ENCODE peak calls at places on chromosomes 7 and 10, in eight cellular contexts. R is stimulated activated CD4-positive, alpha-beta T cell treated with anti-CD3 and anti-CD28 coated beads, Interleukin-1b, Interleukin-23, amount 100 ng/mL, for 48 hours; S is T-helper 17 cell; V is iris pigment epithelial cell; I is GDM1; X is AML-193; P is keratinocyte; J is naive thymus-derived CD4-positive, alpha-beta T cell. G is an unnamed sample.

GRCh38 chr7:77837275-77837674 is 38.7 kb downstream of the PHTF2 start:
- DNase-seq in S (no peak), X (no peak), I (no peak), J (no peak), R (no peak), V (no peak), P (no peak), G (no peak)

GRCh38 chr7:152847491-152847890 is 87.9 kb downstream of the ACTR3B start:
- DNase-seq in S (no peak), V (peak), P (no peak), J (no peak), X (no peak), I (no peak), R (no peak), G (no peak)

GRCh38 chr10:75653761-75654160 is 222.3 kb downstream of the LRMDA start:
- DNase-seq in J (no peak), P (no peak), R (no peak), X (no peak), S (no peak), I (no peak), V (no peak), G (no peak)

GRCh38 chr10:28354552-28354951 is 51.7 kb upstream of the MPP7 start:
- DNase-seq in J (no peak), R (no peak), P (no peak), V (no peak), X (no peak), I (no peak), S (no peak), G (no peak)

GRCh38 chr10:25934673-25935139 is 677 bp downstream of the MYO3A start:
- DNase-seq in P (no peak), S (no peak), J (peak), R (peak), V (no peak), I (no peak), X (no peak), G (no peak)

GRCh38 chr10:30510184-30510931 is 76.4 kb downstream of the MAP3K8 start:
- DNase-seq in X (no peak), I (no peak), R (peak), S (no peak), J (no peak), P (no peak), V (peak), G (peak)

GRCh38 chr10:44051091-44051490 is 333.8 kb downstream of the CXCL12 start:
- DNase-seq in R (no peak), P (no peak), I (no peak), V (no peak), J (no peak), X (no peak), S (no peak), G (no peak)

GRCh38 chr10:109427421-109427820 is 495.9 kb downstream of the XPNPEP1 start:
- DNase-seq in S (no peak), X (no peak), V (peak), I (no peak), J (no peak), R (no peak), P (no peak), G (no peak)

GRCh38 chr10:97494863-97495506 is 3.2 kb downstream of the MMS19 start:
- DNase-seq in V (peak), R (no peak), X (no peak), I (no peak), J (peak), S (no peak), P (no peak), G (no peak)

GRCh38 chr10:8873310-8873709 is 818.8 kb downstream of the GATA3 start:
- DNase-seq in S (no peak), X (no peak), P (no peak), I (no peak), V (peak), J (no peak), R (no peak), G (no peak)

GRCh38 chr7:87474533-87475358 is 734 bp downstream of the ABCB4 start:
- DNase-seq in P (no peak), V (peak), R (no peak), I (peak), X (no peak), S (no peak), J (no peak), G (no peak)

GRCh38 chr10:35876248-35876647 is 234.2 kb upstream of the FZD8 start:
- DNase-seq in R (no peak), X (no peak), P (no peak), S (no peak), J (no peak), V (peak), I (no peak), G (peak)

GRCh38 chr10:103610083-103610472 is 116.6 kb downstream of the NEURL1 start:
- DNase-seq in S (no peak), J (no peak), P (no peak), R (no peak), V (no peak), I (no peak), X (no peak), G (no peak)

GRCh38 chr7:117800841-117801240 is 72.4 kb downstream of the CTTNBP2 start:
- DNase-seq in V (no peak), X (no peak), I (no peak), R (no peak), J (no peak), P (no peak), S (no peak), G (no peak)

GRCh38 chr10:58107506-58107905 is 160.2 kb downstream of the IPMK start:
- DNase-seq in V (peak), S (no peak), I (no peak), P (no peak), J (no peak), X (no peak), R (no peak), G (peak)

GRCh38 chr7:155807013-155807804 is 5.1 kb downstream of the SHH start:
- DNase-seq in I (no peak), S (no peak), V (no peak), X (no peak), J (no peak), P (no peak), R (no peak), G (no peak)

GRCh38 chr7:137652721-137653120 is 194.1 kb downstream of the DGKI start:
- DNase-seq in R (no peak), S (no peak), V (peak), X (no peak), J (no peak), I (no peak), P (no peak), G (no peak)

GRCh38 chr10:101067356-101068083 is 5.7 kb downstream of the KAZALD1 start:
- DNase-seq in I (peak), S (peak), P (no peak), V (peak), X (peak), J (peak), R (peak), G (peak)

GRCh38 chr7:79454325-79454960 is 976 bp upstream of the MAGI2 start:
- DNase-seq in S (no peak), V (peak), X (no peak), J (no peak), I (no peak), R (no peak), P (no peak), G (no peak)

GRCh38 chr7:144513332-144513731 is 109.8 kb upstream of the NOBOX start:
- DNase-seq in V (peak), I (peak), S (no peak), J (peak), X (peak), P (no peak), R (no peak), G (no peak)